ENCODE peak calls at places on chromosomes 7 and 10, in nine cellular contexts. One of them, this sample, is unnamed.

GRCh38 chr7:68678196-68678595 is 920.1 kb upstream of the AUTS2 start:
- DNase-seq in AG04450: no peak
- DNase-seq in PC-3: no peak
- DNase-seq in uterus: no peak
- DNase-seq in cardiac muscle cell: peak
- DNase-seq in heart right ventricle: no peak
- DNase-seq in left ventricle myocardium inferior: no peak
- DNase-seq in GM06990: no peak
- DNase-seq in astrocyte: peak
- DNase-seq in this sample: no peak

GRCh38 chr7:128774921-128775320 is 673 bp downstream of the OPN1SW start:
- DNase-seq in GM06990: no peak
- DNase-seq in left ventricle myocardium inferior: no peak
- DNase-seq in cardiac muscle cell: no peak
- DNase-seq in AG04450: no peak
- DNase-seq in heart right ventricle: no peak
- DNase-seq in uterus: no peak
- DNase-seq in astrocyte: no peak
- DNase-seq in PC-3: no peak
- DNase-seq in this sample: no peak

GRCh38 chr10:29795856-29796255 is 161.1 kb upstream of the SVIL start:
- DNase-seq in left ventricle myocardium inferior: no peak
- DNase-seq in uterus: no peak
- DNase-seq in astrocyte: peak
- DNase-seq in heart right ventricle: no peak
- DNase-seq in cardiac muscle cell: no peak
- DNase-seq in GM06990: no peak
- DNase-seq in AG04450: no peak
- DNase-seq in PC-3: peak
- DNase-seq in this sample: peak

GRCh38 chr10:24912214-24912613 is 40.2 kb downstream of the PRTFDC1 start:
- DNase-seq in left ventricle myocardium inferior: no peak
- DNase-seq in uterus: no peak
- DNase-seq in AG04450: no peak
- DNase-seq in cardiac muscle cell: peak
- DNase-seq in astrocyte: peak
- DNase-seq in PC-3: peak
- DNase-seq in heart right ventricle: no peak
- DNase-seq in GM06990: no peak
- DNase-seq in this sample: no peak

GRCh38 chr10:116084166-116084565 is 188.8 kb downstream of the GFRA1 start:
- DNase-seq in astrocyte: peak
- DNase-seq in GM06990: no peak
- DNase-seq in cardiac muscle cell: no peak
- DNase-seq in AG04450: no peak
- DNase-seq in PC-3: no peak
- DNase-seq in left ventricle myocardium inferior: no peak
- DNase-seq in uterus: no peak
- DNase-seq in heart right ventricle: no peak
- DNase-seq in this sample: no peak

GRCh38 chr7:154928136-154929005 is 74.6 kb downstream of the PAXIP1 start:
- DNase-seq in cardiac muscle cell: peak
- DNase-seq in PC-3: peak
- DNase-seq in uterus: peak
- DNase-seq in AG04450: peak
- DNase-seq in left ventricle myocardium inferior: no peak
- DNase-seq in heart right ventricle: no peak
- DNase-seq in GM06990: peak
- DNase-seq in astrocyte: peak
- DNase-seq in this sample: peak

GRCh38 chr7:55343860-55344606 is 21.1 kb upstream of the LANCL2 start:
- DNase-seq in cardiac muscle cell: no peak
- DNase-seq in uterus: no peak
- DNase-seq in astrocyte: no peak
- DNase-seq in heart right ventricle: no peak
- DNase-seq in AG04450: no peak
- DNase-seq in GM06990: no peak
- DNase-seq in PC-3: no peak
- DNase-seq in left ventricle myocardium inferior: no peak
- DNase-seq in this sample: no peak

GRCh38 chr10:123994417-123995081 is 98.8 kb downstream of the CHST15 start:
- DNase-seq in GM06990: peak
- DNase-seq in astrocyte: peak
- DNase-seq in heart right ventricle: peak
- DNase-seq in PC-3: peak
- DNase-seq in cardiac muscle cell: peak
- DNase-seq in left ventricle myocardium inferior: peak
- DNase-seq in uterus: peak
- DNase-seq in AG04450: peak
- DNase-seq in this sample: peak

GRCh38 chr10:118991326-118991725 is 38.2 kb upstream of the NANOS1 start:
- DNase-seq in heart right ventricle: no peak
- DNase-seq in AG04450: no peak
- DNase-seq in cardiac muscle cell: no peak
- DNase-seq in PC-3: no peak
- DNase-seq in uterus: no peak
- DNase-seq in GM06990: no peak
- DNase-seq in left ventricle myocardium inferior: no peak
- DNase-seq in astrocyte: no peak
- DNase-seq in this sample: no peak

GRCh38 chr10:101721806-101722205 is 26.8 kb upstream of the FBXW4 start:
- DNase-seq in astrocyte: no peak
- DNase-seq in heart right ventricle: no peak
- DNase-seq in left ventricle myocardium inferior: no peak
- DNase-seq in GM06990: no peak
- DNase-seq in uterus: no peak
- DNase-seq in cardiac muscle cell: no peak
- DNase-seq in AG04450: no peak
- DNase-seq in PC-3: no peak
- DNase-seq in this sample: no peak

GRCh38 chr10:13291821-13292773 is 7.8 kb downstream of the PHYH start:
- DNase-seq in AG04450: no peak
- DNase-seq in left ventricle myocardium inferior: no peak
- DNase-seq in GM06990: no peak
- DNase-seq in PC-3: no peak
- DNase-seq in uterus: no peak
- DNase-seq in cardiac muscle cell: no peak
- DNase-seq in astrocyte: no peak
- DNase-seq in heart right ventricle: no peak
- DNase-seq in this sample: no peak

GRCh38 chr7:144709066-144709465 is 126.8 kb downstream of the TPK1 start:
- DNase-seq in astrocyte: no peak
- DNase-seq in PC-3: no peak
- DNase-seq in uterus: no peak
- DNase-seq in cardiac muscle cell: no peak
- DNase-seq in GM06990: no peak
- DNase-seq in heart right ventricle: no peak
- DNase-seq in left ventricle myocardium inferior: no peak
- DNase-seq in AG04450: no peak
- DNase-seq in this sample: no peak
- TF ChIP-seq CTCF in astrocyte: no peak
- TF ChIP-seq CTCF in PC-3: no peak
- TF ChIP-seq CTCF in uterus: no peak
- TF ChIP-seq CTCF in cardiac muscle cell: no peak
- TF ChIP-seq CTCF in GM06990: no peak
- TF ChIP-seq CTCF in heart right ventricle: no peak
- TF ChIP-seq CTCF in left ventricle myocardium inferior: no peak
- TF ChIP-seq CTCF in AG04450: no peak
- TF ChIP-seq CTCF in this sample: no peak

GRCh38 chr7:75937958-75938786 is 23.2 kb downstream of the POR start:
- DNase-seq in AG04450: peak
- DNase-seq in PC-3: peak
- DNase-seq in astrocyte: peak
- DNase-seq in cardiac muscle cell: peak
- DNase-seq in heart right ventricle: peak
- DNase-seq in GM06990: no peak
- DNase-seq in uterus: peak
- DNase-seq in left ventricle myocardium inferior: peak
- DNase-seq in this sample: peak
- H3K4me3 ChIP-seq in AG04450: no peak
- H3K4me3 ChIP-seq in PC-3: no peak
- H3K4me3 ChIP-seq in astrocyte: no peak
- H3K4me3 ChIP-seq in cardiac muscle cell: no peak
- H3K4me3 ChIP-seq in heart right ventricle: no peak
- H3K4me3 ChIP-seq in GM06990: no peak
- H3K4me3 ChIP-seq in uterus: no peak
- H3K4me3 ChIP-seq in left ventricle myocardium inferior: no peak
- H3K4me3 ChIP-seq in this sample: no peak

GRCh38 chr7:76509931-76510877 is at the start of gene UPK3B:
- DNase-seq in AG04450: no peak
- DNase-seq in PC-3: peak
- DNase-seq in uterus: no peak
- DNase-seq in left ventricle myocardium inferior: no peak
- DNase-seq in heart right ventricle: no peak
- DNase-seq in cardiac muscle cell: peak
- DNase-seq in GM06990: no peak
- DNase-seq in astrocyte: no peak
- DNase-seq in this sample: no peak

GRCh38 chr7:76513817-76514799 is 3.8 kb downstream of the UPK3B start:
- DNase-seq in PC-3: no peak
- DNase-seq in left ventricle myocardium inferior: no peak
- DNase-seq in GM06990: no peak
- DNase-seq in uterus: no peak
- DNase-seq in heart right ventricle: no peak
- DNase-seq in cardiac muscle cell: no peak
- DNase-seq in astrocyte: no peak
- DNase-seq in AG04450: no peak
- DNase-seq in this sample: no peak

GRCh38 chr7:76514926-76515325 is 4.6 kb downstream of the UPK3B start:
- DNase-seq in cardiac muscle cell: no peak
- DNase-seq in AG04450: no peak
- DNase-seq in PC-3: no peak
- DNase-seq in heart right ventricle: no peak
- DNase-seq in left ventricle myocardium inferior: no peak
- DNase-seq in uterus: no peak
- DNase-seq in astrocyte: no peak
- DNase-seq in GM06990: no peak
- DNase-seq in this sample: no peak

GRCh38 chr7:76512941-76513816 is 2.8 kb downstream of the UPK3B start:
- DNase-seq in GM06990: no peak
- DNase-seq in heart right ventricle: no peak
- DNase-seq in AG04450: no peak
- DNase-seq in PC-3: peak
- DNase-seq in uterus: no peak
- DNase-seq in astrocyte: no peak
- DNase-seq in left ventricle myocardium inferior: no peak
- DNase-seq in cardiac muscle cell: peak
- DNase-seq in this sample: no peak

DNA sequence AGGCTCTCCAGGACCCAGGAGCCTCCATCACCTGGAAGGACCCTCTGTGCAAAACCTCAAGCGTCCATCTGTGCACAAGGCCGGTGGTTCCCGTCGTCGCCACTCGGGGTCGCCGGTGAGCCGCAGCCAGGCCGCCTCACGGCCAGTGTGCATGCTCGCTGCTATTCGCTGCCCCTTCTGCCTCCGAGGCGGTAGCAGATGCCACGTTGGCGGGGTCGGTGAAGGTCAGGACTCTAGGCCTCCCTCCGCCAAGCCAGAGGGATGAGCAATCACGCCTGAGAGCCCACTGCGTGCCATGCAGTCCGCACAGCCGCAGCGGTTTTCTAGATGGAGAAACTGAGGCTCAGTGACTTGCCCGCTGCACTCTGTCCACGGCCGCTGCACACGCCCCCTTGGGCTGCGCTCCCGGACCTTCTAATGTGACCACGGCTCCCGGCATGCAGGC is 5.7 kb downstream of the UPK3B start:
- DNase-seq in cardiac muscle cell: peak
- DNase-seq in uterus: no peak
- DNase-seq in astrocyte: peak
- DNase-seq in AG04450: no peak
- DNase-seq in PC-3: peak
- DNase-seq in left ventricle myocardium inferior: peak
- DNase-seq in heart right ventricle: peak
- DNase-seq in GM06990: peak
- DNase-seq in this sample: no peak
- TF ChIP-seq CTCF in cardiac muscle cell: peak
- TF ChIP-seq CTCF in uterus: no peak
- TF ChIP-seq CTCF in astrocyte: peak
- TF ChIP-seq CTCF in AG04450: no peak
- TF ChIP-seq CTCF in PC-3: peak
- TF ChIP-seq CTCF in left ventricle myocardium inferior: peak
- TF ChIP-seq CTCF in heart right ventricle: peak
- TF ChIP-seq CTCF in GM06990: peak
- TF ChIP-seq CTCF in this sample: peak

GRCh38 chr10:88120075-88120474 is 256.6 kb downstream of the PTEN start:
- DNase-seq in astrocyte: no peak
- DNase-seq in GM06990: no peak
- DNase-seq in PC-3: no peak
- DNase-seq in AG04450: no peak
- DNase-seq in heart right ventricle: no peak
- DNase-seq in uterus: no peak
- DNase-seq in cardiac muscle cell: no peak
- DNase-seq in left ventricle myocardium inferior: no peak
- DNase-seq in this sample: no peak

GRCh38 chr10:88122571-88122970 is 259.1 kb downstream of the PTEN start:
- DNase-seq in GM06990: no peak
- DNase-seq in uterus: no peak
- DNase-seq in PC-3: no peak
- DNase-seq in left ventricle myocardium inferior: no peak
- DNase-seq in heart right ventricle: no peak
- DNase-seq in cardiac muscle cell: no peak
- DNase-seq in astrocyte: no peak
- DNase-seq in AG04450: no peak
- DNase-seq in this sample: no peak

GRCh38 chr10:88118769-88119559 is 255.5 kb downstream of the PTEN start:
- DNase-seq in left ventricle myocardium inferior: no peak
- DNase-seq in AG04450: no peak
- DNase-seq in heart right ventricle: no peak
- DNase-seq in cardiac muscle cell: no peak
- DNase-seq in PC-3: no peak
- DNase-seq in astrocyte: no peak
- DNase-seq in GM06990: no peak
- DNase-seq in uterus: no peak
- DNase-seq in this sample: no peak

GRCh38 chr10:88122145-88122544 is 258.7 kb downstream of the PTEN start:
- DNase-seq in uterus: no peak
- DNase-seq in PC-3: no peak
- DNase-seq in AG04450: no peak
- DNase-seq in cardiac muscle cell: no peak
- DNase-seq in astrocyte: no peak
- DNase-seq in heart right ventricle: no peak
- DNase-seq in GM06990: no peak
- DNase-seq in left ventricle myocardium inferior: no peak
- DNase-seq in this sample: no peak

DNA sequence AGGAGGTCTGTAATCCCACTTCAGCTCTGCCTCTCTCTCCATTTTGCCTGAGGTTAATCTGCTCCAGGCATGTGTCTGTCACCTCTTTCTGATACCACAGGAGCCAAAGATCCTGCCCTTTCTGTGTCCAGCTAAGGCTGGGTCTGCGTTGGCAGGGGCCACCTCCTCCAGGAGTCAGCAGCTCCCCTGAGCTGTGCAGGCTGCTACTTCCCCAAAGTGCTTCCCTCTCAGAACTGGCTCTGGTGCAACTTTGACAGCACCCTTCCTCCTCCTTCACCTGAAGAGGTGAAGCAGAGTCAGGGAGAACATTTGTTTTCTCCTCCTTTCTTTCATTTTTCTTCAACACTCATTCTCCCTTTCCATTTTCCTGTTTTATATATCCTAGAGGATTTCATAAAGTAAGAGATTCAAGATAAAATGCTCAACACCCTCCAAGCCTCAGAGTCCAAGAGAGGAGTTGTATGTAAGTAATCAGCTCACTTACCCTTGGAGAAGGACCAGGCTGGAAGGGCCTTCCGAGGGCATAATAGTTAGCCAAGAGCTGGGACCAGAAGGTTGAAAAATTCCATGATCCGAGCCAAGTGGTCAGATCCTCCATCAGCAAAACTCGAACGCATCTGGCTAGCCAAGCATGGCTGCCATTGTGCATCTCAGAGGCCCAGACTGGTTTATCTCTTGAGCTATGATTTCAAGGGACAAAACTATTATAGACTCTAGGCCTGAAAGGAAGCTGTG is 257.3 kb downstream of the PTEN start:
- DNase-seq in cardiac muscle cell: no peak
- DNase-seq in uterus: no peak
- DNase-seq in AG04450: no peak
- DNase-seq in PC-3: no peak
- DNase-seq in left ventricle myocardium inferior: no peak
- DNase-seq in GM06990: no peak
- DNase-seq in heart right ventricle: no peak
- DNase-seq in astrocyte: no peak
- DNase-seq in this sample: no peak
- H3K4me3 ChIP-seq in cardiac muscle cell: no peak
- H3K4me3 ChIP-seq in uterus: no peak
- H3K4me3 ChIP-seq in AG04450: no peak
- H3K4me3 ChIP-seq in PC-3: no peak
- H3K4me3 ChIP-seq in left ventricle myocardium inferior: no peak
- H3K4me3 ChIP-seq in GM06990: no peak
- H3K4me3 ChIP-seq in heart right ventricle: no peak
- H3K4me3 ChIP-seq in astrocyte: no peak
- H3K4me3 ChIP-seq in this sample: no peak